ENCODE peak calls at places on chromosomes 12 and 14, in nine cellular contexts. L, H, V, E, P, Q, J, I and C are unnamed samples.

GRCh38 chr12:43293396-43293795 is 258.6 kb downstream of the ADAMTS20 start:
- DNase-seq in I (no peak), P (no peak), L (no peak), H (no peak), Q (no peak), E (no peak), V (no peak), J (no peak), C (no peak)

GRCh38 chr12:109863961-109864712 is 16.2 kb downstream of the GLTP start:
- DNase-seq in J (no peak), H (peak), E (peak), V (no peak), Q (peak), P (no peak), L (no peak), I (no peak), C (no peak)

GRCh38 chr12:113582521-113583218 is 111.0 kb upstream of the LHX5 start:
- DNase-seq in V (no peak), P (peak), H (peak), J (no peak), Q (no peak), E (no peak), I (no peak), L (no peak), C (no peak)

GRCh38 chr14:66965831-66966230 is 223.4 kb upstream of the GARIN2 start:
- DNase-seq in H (no peak), V (no peak), I (no peak), L (no peak), Q (peak), P (no peak), E (no peak), J (no peak), C (no peak)

GRCh38 chr12:25135531-25136154 is 59.3 kb downstream of the DNAI7 start:
- DNase-seq in P (peak), H (no peak), V (no peak), J (peak), I (peak), L (no peak), E (no peak), Q (no peak), C (no peak)

GRCh38 chr12:91746976-91747375 is 398.7 kb downstream of the BTG1 start:
- DNase-seq in P (no peak), E (no peak), Q (no peak), I (no peak), V (no peak), J (no peak), H (no peak), L (no peak), C (no peak)

GRCh38 chr12:128783129-128783574 is 40.6 kb downstream of the SLC15A4 start:
- DNase-seq in J (no peak), E (no peak), V (no peak), H (no peak), Q (no peak), L (no peak), I (no peak), P (no peak), C (peak)

GRCh38 chr12:60394680-60395079 is 798.9 kb downstream of the SLC16A7 start:
- DNase-seq in I (no peak), J (no peak), E (no peak), V (no peak), H (no peak), P (no peak), L (no peak), Q (peak), C (no peak)

GRCh38 chr12:39441963-39442894 is 691 bp downstream of the KIF21A start:
- DNase-seq in P (peak), J (no peak), E (peak), H (peak), I (peak), L (peak), V (peak), Q (peak), C (peak)

GRCh38 chr14:70885343-70886014 is 21.8 kb upstream of the PCNX1 start:
- DNase-seq in V (peak), P (no peak), J (no peak), Q (no peak), E (no peak), H (no peak), I (no peak), L (no peak), C (no peak)

GRCh38 chr12:14275111-14275510 is 90.4 kb upstream of the ATF7IP start:
- DNase-seq in L (no peak), H (no peak), Q (no peak), J (no peak), E (no peak), P (no peak), V (no peak), I (no peak), C (no peak)

GRCh38 chr14:52553002-52553670 is 500 bp downstream of the GPR137C start:
- DNase-seq in H (peak), L (peak), V (no peak), P (peak), I (peak), Q (no peak), J (no peak), E (peak), C (peak)

GRCh38 chr12:77213316-77213715 is 147.9 kb upstream of the E2F7 start:
- DNase-seq in V (no peak), E (no peak), P (no peak), Q (no peak), L (no peak), H (peak), J (no peak), I (no peak), C (no peak)

GRCh38 chr12:121773011-121773777 is 20.3 kb downstream of the RHOF start:
- DNase-seq in V (peak), L (peak), H (peak), J (peak), P (peak), E (peak), I (no peak), Q (peak), C (peak)

GRCh38 chr12:89927226-89927698 is 218.6 kb upstream of the ATP2B1 start:
- DNase-seq in H (no peak), L (no peak), V (no peak), E (no peak), I (no peak), J (no peak), P (no peak), Q (no peak), C (no peak)

GRCh38 chr12:53344824-53345485 is 8.8 kb upstream of the SP7 start:
- DNase-seq in H (peak), I (no peak), P (peak), J (no peak), Q (peak), L (peak), V (peak), E (peak), C (peak)

GRCh38 chr12:50151047-50151687 is 16.0 kb downstream of the CERS5 start:
- DNase-seq in L (no peak), J (no peak), V (no peak), P (no peak), E (no peak), H (no peak), I (no peak), Q (no peak), C (no peak)

GRCh38 chr12:75812341-75813018 is 219.1 kb downstream of the PHLDA1 start:
- DNase-seq in E (no peak), Q (peak), I (no peak), H (no peak), V (peak), P (no peak), J (no peak), L (no peak), C (no peak)

GRCh38 chr12:25263594-25263993 is 12.9 kb upstream of the KRAS start:
- DNase-seq in I (no peak), J (no peak), Q (no peak), V (no peak), P (no peak), H (no peak), E (no peak), L (no peak), C (no peak)

GRCh38 chr12:90008277-90008676 is 299.6 kb upstream of the ATP2B1 start:
- DNase-seq in P (no peak), J (no peak), H (no peak), I (no peak), L (no peak), Q (no peak), V (no peak), E (no peak), C (no peak)

GRCh38 chr12:93793983-93794382 is 116.8 kb downstream of the CRADD start:
- DNase-seq in H (peak), L (peak), P (no peak), V (no peak), E (no peak), J (no peak), Q (peak), I (no peak), C (no peak)

GRCh38 chr12:8913702-8914032 is 642 bp upstream of the PHC1 start:
- DNase-seq in J (no peak), V (no peak), L (no peak), E (no peak), P (no peak), Q (no peak), H (no peak), I (no peak), C (no peak)

GRCh38 chr12:27541031-27541719 is 17.2 kb downstream of the PPFIBP1 start:
- DNase-seq in L (no peak), H (no peak), V (no peak), I (no peak), J (no peak), Q (no peak), P (no peak), E (no peak), C (no peak)

GRCh38 chr12:57093412-57094193 is 4.7 kb downstream of the NAB2 start:
- DNase-seq in V (peak), P (peak), Q (peak), E (peak), H (peak), J (no peak), I (no peak), L (peak), C (peak)
- H3K27ac ChIP-seq in V (no peak), P (no peak), Q (peak), E (peak), H (peak), J (peak), I (peak), L (peak), C (peak)

GRCh38 chr12:2247109-2247508 is 194.3 kb downstream of the CACNA1C start:
- DNase-seq in P (no peak), Q (no peak), H (no peak), I (no peak), L (no peak), V (no peak), J (no peak), E (no peak), C (no peak)

GRCh38 chr12:2246358-2246757 is 193.6 kb downstream of the CACNA1C start:
- DNase-seq in H (no peak), V (no peak), P (no peak), E (no peak), I (no peak), Q (no peak), J (no peak), L (no peak), C (no peak)

GRCh38 chr12:2248901-2249381 is 196.2 kb downstream of the CACNA1C start:
- DNase-seq in E (no peak), P (no peak), L (no peak), Q (peak), I (no peak), V (peak), J (no peak), H (no peak), C (no peak)

GRCh38 chr12:2250797-2251196 is 198.0 kb downstream of the CACNA1C start:
- DNase-seq in H (no peak), P (no peak), L (no peak), V (no peak), E (no peak), Q (no peak), J (no peak), I (no peak), C (no peak)

DNA sequence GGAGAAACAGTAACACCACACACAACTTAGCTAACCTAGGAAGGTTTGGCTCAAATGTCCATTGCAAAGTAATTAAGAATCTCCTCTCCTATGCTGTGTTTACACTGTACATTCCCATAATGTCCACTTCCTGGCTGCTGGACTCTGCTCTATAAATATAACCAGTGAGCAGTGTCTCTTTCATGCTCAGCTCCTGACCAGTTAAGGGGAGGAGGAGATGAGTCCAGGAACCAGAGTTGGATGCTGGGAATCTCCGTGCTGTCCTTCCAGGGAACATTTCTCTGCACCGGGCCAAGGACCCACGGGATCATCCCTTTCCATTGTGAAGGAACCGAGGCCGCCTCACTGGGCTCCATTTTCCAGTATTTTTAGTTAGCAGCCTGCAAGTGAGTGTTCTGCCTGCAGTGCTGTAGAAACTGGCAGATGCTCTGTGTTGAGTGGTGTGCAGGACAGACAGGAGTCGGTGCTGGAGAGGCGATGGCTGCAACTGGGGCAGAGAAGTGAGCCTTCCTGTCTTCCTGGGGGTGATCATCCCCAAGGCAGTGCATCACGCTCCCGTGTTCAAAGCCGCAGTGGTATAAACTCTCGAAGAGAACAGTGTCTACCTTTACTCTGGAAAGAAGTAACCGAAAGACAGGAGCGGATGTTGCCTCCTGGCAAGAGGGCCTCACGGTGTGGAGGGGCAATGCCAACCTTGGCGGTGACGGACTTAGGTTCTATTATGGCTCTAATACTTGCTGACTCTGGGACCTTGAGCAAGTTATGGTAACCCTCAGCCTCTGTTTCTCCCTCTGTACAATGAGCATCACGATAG is 195.5 kb downstream of the CACNA1C start:
- DNase-seq in V (peak), I (no peak), L (no peak), P (no peak), H (no peak), Q (peak), E (no peak), J (no peak), C (peak)
- H3K27ac ChIP-seq in V (peak), I (no peak), L (no peak), P (no peak), H (no peak), Q (peak), E (no peak), J (no peak), C (peak)

GRCh38 chr14:22565391-22565945 is 23.6 kb downstream of the DAD1 start:
- DNase-seq in J (no peak), V (no peak), P (no peak), I (no peak), H (no peak), Q (no peak), L (no peak), E (no peak), C (no peak)

GRCh38 chr14:22563987-22564386 is 25.0 kb downstream of the DAD1 start:
- DNase-seq in V (no peak), I (no peak), Q (no peak), J (no peak), H (no peak), P (no peak), L (no peak), E (no peak), C (no peak)

GRCh38 chr14:22561661-22562579 is 27.1 kb downstream of the DAD1 start:
- DNase-seq in V (no peak), P (no peak), L (no peak), E (peak), I (no peak), J (no peak), Q (no peak), H (no peak), C (no peak)

GRCh38 chr14:22566845-22567244 is 22.2 kb downstream of the DAD1 start:
- DNase-seq in P (no peak), L (no peak), H (no peak), Q (no peak), V (no peak), I (no peak), J (no peak), E (no peak), C (no peak)

DNA sequence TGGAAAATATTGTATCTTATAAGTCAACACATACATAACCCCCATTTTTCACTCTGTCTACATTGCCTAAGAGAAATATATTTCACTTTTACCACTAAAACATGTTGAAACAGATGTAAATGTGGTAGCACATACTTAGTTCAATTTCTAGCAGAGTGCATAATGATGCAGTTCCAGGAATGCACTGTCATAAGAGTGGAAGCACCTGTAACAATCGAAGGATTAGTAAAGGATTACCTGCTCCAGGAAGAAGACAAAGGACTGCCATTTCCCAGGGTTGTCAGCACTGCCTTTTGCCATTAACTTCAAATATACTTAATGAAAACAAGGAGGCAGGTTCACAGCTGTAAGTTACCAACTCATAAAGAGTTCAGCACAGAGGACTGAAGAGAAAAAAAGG is 24.6 kb downstream of the DAD1 start:
- DNase-seq in V (no peak), L (no peak), J (no peak), I (no peak), Q (no peak), E (no peak), P (no peak), H (no peak), C (no peak)
- H3K27ac ChIP-seq in V (no peak), L (no peak), J (no peak), I (no peak), Q (no peak), E (peak), P (no peak), H (no peak), C (peak)

GRCh38 chr12:115813256-115813655 is 464.2 kb downstream of the MED13L start:
- DNase-seq in Q (no peak), V (no peak), P (no peak), J (no peak), H (no peak), E (no peak), L (no peak), I (no peak), C (no peak)
- H3K27ac ChIP-seq in Q (no peak), V (no peak), P (no peak), J (no peak), H (no peak), E (no peak), L (no peak), I (no peak), C (no peak)